ENCODE peak calls at places on chromosome 17, in four cellular contexts. S is GM12878, R is K562, T is SK-N-SH. O is an unnamed sample.

GRCh38 chr17:82767041-82767754 is 15.3 kb downstream of the TBCD start:
- DNase-seq in S (no peak), R (peak), T (peak), O (no peak)

GRCh38 chr17:14575349-14575966 is 274.6 kb downstream of the HS3ST3B1 start:
- DNase-seq in S (no peak), R (no peak), T (no peak), O (no peak)

GRCh38 chr17:82710499-82711232 is 5.8 kb upstream of the FN3KRP start:
- DNase-seq in S (no peak), R (no peak), T (peak), O (no peak)

GRCh38 chr17:5883775-5884665 is 186.2 kb upstream of the WSCD1 start:
- DNase-seq in S (no peak), R (no peak), T (no peak), O (no peak)

GRCh38 chr17:7249219-7249618 is 2.3 kb downstream of the CTDNEP1 start:
- DNase-seq in S (no peak), R (no peak), T (no peak), O (no peak)

GRCh38 chr17:63382136-63382535 is 64.0 kb downstream of the CYB561 start:
- DNase-seq in S (no peak), R (no peak), T (no peak), O (no peak)

GRCh38 chr17:39625198-39625769 is 1.5 kb upstream of the PPP1R1B start:
- DNase-seq in S (no peak), R (no peak), T (no peak), O (no peak)

GRCh38 chr17:50192873-50193274 is 8.6 kb downstream of the COL1A1 start:
- DNase-seq in S (no peak), R (no peak), T (no peak), O (no peak)

GRCh38 chr17:38550661-38551060 is 55.1 kb downstream of the SRCIN1 start:
- DNase-seq in S (no peak), R (peak), T (no peak), O (no peak)

GRCh38 chr17:57372156-57372555 is 115.8 kb downstream of the MSI2 start:
- DNase-seq in S (no peak), R (no peak), T (no peak), O (no peak)

GRCh38 chr17:199806-200603 is 18.6 kb upstream of the DOC2B start:
- DNase-seq in S (no peak), R (no peak), T (no peak), O (no peak)

DNA sequence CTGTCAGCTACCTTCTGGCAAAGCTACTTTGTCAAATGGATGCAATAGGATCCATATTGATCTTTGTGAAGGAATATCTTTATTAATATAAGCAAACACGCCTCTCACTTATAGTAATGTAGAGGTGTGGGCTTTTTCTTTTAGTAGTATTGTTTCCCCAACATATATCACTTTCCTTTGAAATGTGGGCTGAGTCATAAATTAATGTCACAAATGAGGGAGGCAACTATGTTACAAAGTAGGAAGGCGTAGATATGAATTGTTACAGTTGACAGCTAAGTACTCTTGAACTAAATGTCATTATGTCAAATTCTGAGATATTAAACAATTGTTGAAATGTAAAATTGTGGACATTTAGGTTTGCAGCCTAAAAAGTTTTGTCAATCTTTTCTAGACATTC is 2.6 kb upstream of the PPM1E start:
- DNase-seq in S (no peak), R (no peak), T (no peak), O (no peak)
- TF ChIP-seq TAF1 in S (no peak), R (no peak), T (no peak), O (no peak)

GRCh38 chr17:80365001-80365965 is 49.7 kb upstream of the ENDOV start:
- DNase-seq in S (no peak), R (no peak), T (no peak), O (no peak)

GRCh38 chr17:80365983-80366382 is 49.0 kb upstream of the ENDOV start:
- DNase-seq in S (no peak), R (no peak), T (no peak), O (no peak)

GRCh38 chr17:80371196-80371595 is 43.8 kb upstream of the ENDOV start:
- DNase-seq in S (no peak), R (no peak), T (no peak), O (no peak)

GRCh38 chr17:80364091-80364691 is 50.8 kb upstream of the ENDOV start:
- DNase-seq in S (no peak), R (peak), T (peak), O (no peak)

GRCh38 chr17:80367510-80367909 is 47.5 kb upstream of the ENDOV start:
- DNase-seq in S (no peak), R (no peak), T (no peak), O (no peak)
- TF ChIP-seq POLR2AphosphoS5 in S (no peak), R (no peak), T (no peak), O (no peak)

DNA sequence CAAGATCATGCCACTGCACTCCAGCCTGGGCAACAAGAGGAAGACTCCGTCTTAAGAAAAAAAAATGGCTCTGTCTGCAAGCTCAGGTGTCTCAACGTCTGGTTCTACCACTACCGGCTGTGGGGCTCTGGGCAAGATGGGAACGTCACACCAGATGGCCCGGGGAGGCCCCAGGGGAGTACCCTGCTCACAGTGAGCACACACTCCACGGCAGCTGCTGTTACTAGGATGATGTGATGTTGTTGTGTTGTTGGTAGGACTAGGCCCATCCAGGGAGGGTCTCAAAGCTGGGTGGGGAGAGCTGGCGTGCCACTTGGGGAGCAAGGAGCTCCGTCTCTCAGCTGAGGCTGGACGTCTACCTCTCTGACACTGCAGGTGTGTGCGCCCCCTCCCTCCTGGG is 9.4 kb upstream of the NPTX1 start:
- DNase-seq in S (no peak), R (no peak), T (no peak), O (no peak)
- TF ChIP-seq TAF1 in S (no peak), R (no peak), T (no peak), O (no peak)

DNA sequence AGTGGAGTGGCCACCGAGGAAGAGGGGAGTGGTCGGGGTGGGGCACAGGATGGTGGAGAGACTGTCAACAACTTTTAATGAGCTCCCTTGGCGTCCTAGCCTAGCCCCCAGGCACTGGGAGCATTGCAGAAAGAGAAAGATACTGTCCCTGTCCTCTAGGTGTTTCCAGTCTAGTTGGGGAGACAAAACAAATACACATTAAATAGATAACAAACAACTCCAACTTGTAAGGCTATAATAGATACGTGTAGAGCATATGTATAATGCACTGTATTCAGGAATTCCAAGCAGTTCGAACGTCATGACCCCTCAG is 435 bp upstream of the UBE2O start:
- DNase-seq in S (no peak), R (no peak), T (no peak), O (no peak)
- TF ChIP-seq POLR2AphosphoS5 in S (no peak), R (no peak), T (no peak), O (no peak)